ENCODE peak calls at places on chromosome 20, in five cellular contexts. P, I, Z, D and Y are unnamed samples.

GRCh38 chr20:51420111-51420510 is 122.4 kb downstream of the NFATC2 start:
- DNase-seq in D (no peak), I (no peak), Z (no peak), P (no peak), Y (no peak)

GRCh38 chr20:63177134-63177784 is 38.7 kb downstream of the YTHDF1 start:
- DNase-seq in Z (no peak), I (no peak), P (peak), D (no peak), Y (no peak)

GRCh38 chr20:48767269-48767960 is 60.4 kb downstream of the PREX1 start:
- DNase-seq in P (no peak), I (no peak), D (no peak), Z (no peak), Y (no peak)

GRCh38 chr20:32539063-32539816 is 45.9 kb downstream of the NOL4L start:
- DNase-seq in Z (no peak), I (no peak), D (no peak), P (no peak), Y (no peak)

GRCh38 chr20:47019106-47019824 is 124.6 kb downstream of the EYA2 start:
- DNase-seq in P (no peak), Z (no peak), I (no peak), D (peak), Y (no peak)

GRCh38 chr20:51372176-51372803 is 170.2 kb downstream of the NFATC2 start:
- DNase-seq in I (peak), Z (no peak), D (peak), P (peak), Y (no peak)

GRCh38 chr20:36461600-36462439 is 79.5 kb upstream of the MYL9 start:
- DNase-seq in D (peak), I (peak), P (peak), Z (no peak), Y (peak)

GRCh38 chr20:61744691-61745396 is 320.8 kb downstream of the TAF4 start:
- DNase-seq in D (no peak), I (no peak), Z (no peak), P (no peak), Y (no peak)

GRCh38 chr20:41327178-41327577 is 9.6 kb upstream of the ZHX3 start:
- DNase-seq in I (no peak), P (no peak), D (no peak), Z (no peak), Y (no peak)

GRCh38 chr20:51703446-51704287 is 64.5 kb downstream of the ATP9A start:
- DNase-seq in Z (no peak), P (no peak), D (no peak), I (no peak), Y (no peak)

GRCh38 chr20:36214684-36215256 is 21.5 kb upstream of the AAR2 start:
- DNase-seq in P (no peak), Z (no peak), D (no peak), I (peak), Y (peak)

GRCh38 chr20:14521436-14521835 is 184.0 kb upstream of the FLRT3 start:
- DNase-seq in D (no peak), I (no peak), Z (no peak), P (no peak), Y (no peak)

GRCh38 chr20:17227669-17228623 is 1.1 kb downstream of the PCSK2 start:
- DNase-seq in P (no peak), I (peak), Z (no peak), D (no peak), Y (peak)

GRCh38 chr20:62764156-62764935 is 31.9 kb upstream of the MRGBP start:
- DNase-seq in P (no peak), D (no peak), Z (no peak), I (no peak), Y (no peak)

GRCh38 chr20:59785986-59786753 is 147.3 kb downstream of the SYCP2 start:
- DNase-seq in I (no peak), P (no peak), D (peak), Z (no peak), Y (no peak)

GRCh38 chr20:34600892-34601653 is 42.6 kb downstream of the MAP1LC3A start:
- DNase-seq in Z (no peak), P (no peak), D (no peak), I (no peak), Y (no peak)

GRCh38 chr20:5356921-5357320 is 40.2 kb upstream of the PROKR2 start:
- DNase-seq in Z (no peak), D (no peak), P (no peak), I (no peak), Y (no peak)

GRCh38 chr20:38116409-38117165 is 48.5 kb downstream of the TGM2 start:
- DNase-seq in P (no peak), D (no peak), Z (no peak), I (no peak), Y (no peak)

GRCh38 chr20:25300496-25301170 is 52.7 kb downstream of the PYGB start:
- DNase-seq in D (no peak), P (no peak), I (no peak), Z (no peak), Y (no peak)

GRCh38 chr20:45816951-45817651 is 4.7 kb downstream of the UBE2C start:
- DNase-seq in I (no peak), D (no peak), Z (no peak), P (no peak), Y (no peak)

GRCh38 chr20:44970243-44970757 is 4.0 kb downstream of the STK4 start:
- DNase-seq in I (no peak), D (no peak), Z (no peak), P (no peak), Y (no peak)

GRCh38 chr20:7841967-7842301 is 98.3 kb downstream of the HAO1 start:
- DNase-seq in D (no peak), Z (no peak), P (no peak), I (no peak), Y (no peak)

GRCh38 chr20:58981564-58982364 is 708 bp downstream of the NELFCD start:
- DNase-seq in I (no peak), P (peak), Z (no peak), D (no peak), Y (no peak)

GRCh38 chr20:12113468-12114371 is 196.0 kb downstream of the BTBD3 start:
- DNase-seq in Z (no peak), P (peak), D (no peak), I (no peak), Y (no peak)

GRCh38 chr20:20456736-20457135 is 88.8 kb downstream of the INSM1 start:
- DNase-seq in Z (no peak), P (no peak), I (no peak), D (no peak), Y (no peak)

GRCh38 chr20:36314734-36315544 is 8.8 kb downstream of the DLGAP4 start:
- DNase-seq in D (no peak), I (no peak), P (no peak), Z (no peak), Y (no peak)

GRCh38 chr20:24138126-24138857 is 149.7 kb upstream of the GGTLC1 start:
- DNase-seq in I (no peak), D (no peak), P (no peak), Z (no peak), Y (no peak)

GRCh38 chr20:17616480-17617211 is 46.8 kb downstream of the DSTN start:
- DNase-seq in P (no peak), I (no peak), Z (no peak), D (no peak), Y (no peak)